ENCODE peak calls at places on chromosomes 1 and 21, in seven cellular contexts. W is pancreas, A is fibroblast of lung, Z is fibroblast of mammary gland, X is lung, L is colonic mucosa, D is natural killer cell. K is an unnamed sample.

GRCh38 chr1:221869759-221870158 is 127.9 kb upstream of the DUSP10 start:
- DNase-seq in W (no peak), X (no peak), L (no peak), D (no peak), Z (peak), A (peak), K (no peak)

GRCh38 chr1:224635356-224635755 is 19.2 kb downstream of the CNIH3 start:
- DNase-seq in D (no peak), X (no peak), Z (peak), L (no peak), A (peak), W (peak), K (no peak)

GRCh38 chr1:118143828-118144227 is 41.2 kb downstream of the SPAG17 start:
- DNase-seq in X (no peak), L (no peak), Z (no peak), A (peak), D (no peak), W (peak), K (no peak)

GRCh38 chr1:248622491-248623106 is 12.3 kb downstream of the OR2T11 start:
- DNase-seq in Z (peak), D (no peak), L (no peak), W (no peak), A (no peak), X (no peak), K (no peak)

GRCh38 chr1:89552481-89553194 is 28.0 kb downstream of the LRRC8B start:
- DNase-seq in D (no peak), L (no peak), Z (peak), W (no peak), X (no peak), A (no peak), K (no peak)

GRCh38 chr1:247332215-247332900 is 691 bp upstream of the ZNF496 start:
- DNase-seq in A (peak), D (peak), W (peak), L (peak), X (peak), Z (peak), K (no peak)

GRCh38 chr1:28248273-28249012 is 10.9 kb upstream of the SESN2 start:
- DNase-seq in X (peak), L (peak), Z (peak), D (peak), W (peak), A (peak), K (no peak)

GRCh38 chr1:9413877-9414213 is 121.2 kb downstream of the SPSB1 start:
- DNase-seq in D (no peak), A (peak), L (no peak), Z (no peak), X (no peak), W (no peak), K (peak)

GRCh38 chr1:47870946-47871750 is 126.0 kb downstream of the TRABD2B start:
- DNase-seq in W (no peak), D (no peak), X (no peak), A (no peak), L (no peak), Z (no peak), K (no peak)

GRCh38 chr21:43716376-43717165 is 2.4 kb upstream of the PDXK start:
- DNase-seq in W (no peak), A (peak), X (no peak), D (no peak), L (no peak), Z (peak), K (no peak)

GRCh38 chr21:42654179-42654912 is 925 bp downstream of the PDE9A start:
- DNase-seq in L (peak), W (no peak), Z (no peak), A (no peak), D (no peak), X (no peak), K (no peak)

GRCh38 chr1:79852004-79852403 is 845.5 kb upstream of the ADGRL4 start:
- DNase-seq in D (no peak), A (no peak), X (no peak), L (no peak), Z (no peak), W (no peak), K (no peak)

GRCh38 chr1:8663915-8664331 is 153.5 kb downstream of the RERE start:
- DNase-seq in X (no peak), A (no peak), W (no peak), L (no peak), D (no peak), Z (peak), K (no peak)

GRCh38 chr1:212070720-212071302 is 35.3 kb downstream of the DTL start:
- DNase-seq in D (no peak), L (no peak), A (peak), Z (peak), W (no peak), X (no peak), K (no peak)

GRCh38 chr1:119160851-119161250 is 20.4 kb upstream of the WARS2 start:
- DNase-seq in D (no peak), X (no peak), Z (peak), W (no peak), A (no peak), L (no peak), K (no peak)

GRCh38 chr1:85599638-85600037 is 19.1 kb downstream of the CCN1 start:
- DNase-seq in W (no peak), D (no peak), A (no peak), X (no peak), L (no peak), Z (no peak), K (no peak)

GRCh38 chr1:94955767-94956632 is 29.1 kb upstream of the CNN3 start:
- DNase-seq in D (no peak), Z (peak), L (peak), W (no peak), X (no peak), A (peak), K (no peak)

GRCh38 chr1:117565745-117566455 is 39.9 kb upstream of the TENT5C start:
- DNase-seq in L (no peak), X (peak), D (peak), A (no peak), W (no peak), Z (no peak), K (no peak)

GRCh38 chr1:111481387-111482221 is 7.8 kb downstream of the C1orf162 start:
- DNase-seq in X (peak), Z (peak), D (peak), L (peak), A (peak), W (peak), K (peak)

GRCh38 chr1:186841599-186841998 is 12.8 kb downstream of the PLA2G4A start:
- DNase-seq in L (no peak), W (no peak), X (no peak), Z (no peak), A (peak), D (no peak), K (no peak)

GRCh38 chr1:118921994-118922393 is 66.1 kb downstream of the TBX15 start:
- DNase-seq in W (no peak), X (no peak), Z (no peak), L (no peak), D (no peak), A (no peak), K (no peak)

GRCh38 chr1:68975534-68975933 is 478.7 kb upstream of the DEPDC1 start:
- DNase-seq in A (peak), Z (no peak), L (no peak), W (no peak), X (no peak), D (no peak), K (no peak)

GRCh38 chr21:22263890-22264289 is 1265.7 kb downstream of the NCAM2 start:
- DNase-seq in W (no peak), Z (no peak), L (no peak), A (no peak), D (no peak), X (no peak), K (no peak)

GRCh38 chr1:114505148-114505561 is 5.8 kb downstream of the TRIM33 start:
- DNase-seq in X (no peak), A (no peak), Z (no peak), L (no peak), D (no peak), W (no peak), K (no peak)

GRCh38 chr1:228310162-228310792 is 96.4 kb downstream of the TRIM11 start:
- DNase-seq in Z (no peak), W (no peak), X (no peak), L (no peak), A (no peak), D (no peak), K (no peak)

GRCh38 chr1:24903560-24903954 is 26.5 kb downstream of the RUNX3 start:
- DNase-seq in A (no peak), X (no peak), W (no peak), D (no peak), Z (no peak), L (no peak), K (no peak)

GRCh38 chr1:36476945-36477344 is 5.8 kb downstream of the CSF3R start:
- DNase-seq in D (no peak), X (no peak), L (no peak), W (no peak), Z (no peak), A (no peak), K (no peak)

GRCh38 chr1:228280106-228280901 is 72.5 kb downstream of the OBSCN start:
- DNase-seq in W (no peak), Z (no peak), D (no peak), A (no peak), X (no peak), L (no peak), K (no peak)

GRCh38 chr1:228486596-228487335 is 416 bp upstream of the RNF187 start:
- DNase-seq in Z (peak), X (peak), A (peak), D (peak), L (peak), W (peak), K (peak)

GRCh38 chr21:44405091-44405947 is 50.0 kb upstream of the LRRC3 start:
- DNase-seq in X (no peak), D (no peak), A (no peak), L (no peak), W (no peak), Z (no peak), K (no peak)

GRCh38 chr21:46180778-46181391 is 3.4 kb downstream of the SPATC1L start:
- DNase-seq in A (no peak), D (no peak), W (no peak), Z (no peak), L (no peak), X (no peak), K (no peak)

DNA sequence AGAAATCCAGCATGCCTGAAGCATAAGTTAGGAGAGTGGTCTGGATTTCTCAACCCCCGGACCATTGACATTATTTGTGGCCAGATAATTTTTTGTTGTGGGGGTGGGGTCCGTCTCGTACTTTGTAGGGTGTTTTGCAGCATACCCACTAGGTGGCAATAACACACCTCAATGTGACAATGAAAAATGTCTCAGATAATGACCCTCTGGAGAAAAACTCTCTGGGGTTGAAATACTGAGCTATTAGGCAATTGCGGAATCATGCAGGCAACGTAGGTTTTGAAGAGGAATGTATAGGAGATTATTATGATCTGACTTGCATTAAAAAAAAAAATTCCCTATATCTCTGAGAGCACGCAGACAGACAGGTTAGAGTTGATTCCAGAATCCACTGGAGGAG is 25.3 kb upstream of the RRP15 start:
- DNase-seq in W (no peak), A (peak), Z (no peak), L (no peak), X (no peak), D (no peak), K (no peak)
- TF ChIP-seq CTCF in W (no peak), A (no peak), Z (peak), L (no peak), X (no peak), D (no peak), K (peak)

GRCh38 chr1:181518152-181518551 is 34.8 kb downstream of the CACNA1E start:
- DNase-seq in Z (no peak), L (no peak), W (no peak), X (no peak), D (no peak), A (no peak), K (no peak)

GRCh38 chr1:181516706-181517105 is 33.4 kb downstream of the CACNA1E start:
- DNase-seq in Z (no peak), D (no peak), L (no peak), A (no peak), X (no peak), W (no peak), K (no peak)

GRCh38 chr1:181513786-181514297 is 30.5 kb downstream of the CACNA1E start:
- DNase-seq in Z (no peak), L (no peak), D (no peak), X (no peak), W (no peak), A (peak), K (no peak)

GRCh38 chr1:181517181-181517875 is 34.0 kb downstream of the CACNA1E start:
- DNase-seq in W (no peak), Z (no peak), A (no peak), D (no peak), L (no peak), X (no peak), K (no peak)

DNA sequence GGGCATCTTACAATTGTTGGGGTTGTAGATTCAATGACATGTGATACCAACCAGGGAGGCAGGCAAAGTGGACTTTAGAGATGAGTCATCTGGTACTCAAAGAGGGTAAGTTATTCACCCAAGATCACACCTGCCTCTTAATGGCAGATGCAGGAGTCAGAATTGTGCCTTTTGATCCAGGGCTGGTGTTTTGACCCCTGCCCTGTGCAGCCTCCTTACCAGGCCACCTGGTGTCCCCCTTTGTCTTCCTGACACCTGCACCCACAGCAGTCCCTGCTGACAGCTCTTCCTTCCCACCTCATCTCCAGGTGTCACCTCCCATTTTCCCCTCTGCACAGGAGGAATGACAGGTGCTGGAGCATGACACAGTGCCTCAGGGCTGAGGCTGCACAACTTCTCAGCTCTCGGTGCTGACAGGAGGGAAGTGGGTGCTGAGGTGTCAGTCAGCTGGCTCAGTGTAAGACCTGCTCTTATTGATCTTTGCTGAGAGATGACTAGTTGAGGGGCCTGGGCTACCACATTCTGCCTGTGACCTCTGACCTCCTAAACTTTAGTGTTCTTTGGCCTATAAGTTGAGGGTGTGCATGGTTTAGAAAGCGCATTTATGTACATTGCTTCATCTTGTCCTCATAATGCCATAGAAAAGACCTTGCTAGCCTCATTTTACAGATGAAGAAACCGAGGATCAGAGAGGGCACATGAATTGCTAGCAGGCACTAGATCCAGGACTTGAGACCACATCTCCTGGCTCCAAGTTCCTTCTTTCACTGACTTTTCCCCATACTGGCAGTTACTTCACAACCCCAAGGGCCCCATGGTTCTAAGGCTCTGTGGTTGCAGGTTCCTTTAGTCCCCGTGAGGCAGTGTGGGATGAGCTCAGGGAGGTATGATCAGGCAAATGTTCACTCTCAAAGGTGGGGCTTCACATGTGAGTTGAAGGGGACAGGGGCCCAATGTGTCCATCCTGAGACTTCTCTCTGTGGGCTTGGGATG is 31.3 kb downstream of the CACNA1E start:
- DNase-seq in L (no peak), W (no peak), Z (no peak), X (no peak), A (no peak), D (no peak), K (no peak)
- TF ChIP-seq CTCF in L (no peak), W (no peak), Z (no peak), X (no peak), A (no peak), D (no peak), K (no peak)

GRCh38 chr1:205038132-205038786 is 4.8 kb upstream of the CNTN2 start:
- DNase-seq in L (no peak), W (no peak), D (no peak), A (no peak), X (no peak), Z (no peak), K (no peak)
- TF ChIP-seq CTCF in L (no peak), W (no peak), D (no peak), A (no peak), X (no peak), Z (no peak), K (no peak)

DNA sequence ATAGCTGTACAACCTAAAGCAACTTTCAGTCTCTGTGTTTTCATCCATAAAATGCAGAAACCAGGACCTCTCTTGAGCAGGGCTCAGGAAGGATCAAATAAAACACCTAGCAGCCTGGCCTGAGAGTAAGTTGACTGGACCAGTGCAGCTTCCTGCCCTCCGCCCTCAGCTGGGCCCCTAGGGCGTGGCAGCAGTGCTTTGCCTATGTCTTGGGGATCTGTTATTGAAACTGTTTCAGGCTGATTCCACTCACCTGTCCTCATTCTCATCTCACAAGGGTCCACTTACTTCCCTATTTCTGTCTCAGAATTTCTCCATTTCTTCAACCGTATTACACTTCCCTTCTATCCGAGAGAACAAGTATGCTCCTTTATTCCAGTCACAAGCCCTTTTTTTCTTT is 17.3 kb downstream of the LRRC42 start:
- DNase-seq in Z (no peak), W (no peak), A (no peak), L (no peak), X (no peak), D (no peak), K (no peak)
- TF ChIP-seq CTCF in Z (no peak), W (no peak), A (no peak), L (no peak), X (no peak), D (no peak), K (no peak)

DNA sequence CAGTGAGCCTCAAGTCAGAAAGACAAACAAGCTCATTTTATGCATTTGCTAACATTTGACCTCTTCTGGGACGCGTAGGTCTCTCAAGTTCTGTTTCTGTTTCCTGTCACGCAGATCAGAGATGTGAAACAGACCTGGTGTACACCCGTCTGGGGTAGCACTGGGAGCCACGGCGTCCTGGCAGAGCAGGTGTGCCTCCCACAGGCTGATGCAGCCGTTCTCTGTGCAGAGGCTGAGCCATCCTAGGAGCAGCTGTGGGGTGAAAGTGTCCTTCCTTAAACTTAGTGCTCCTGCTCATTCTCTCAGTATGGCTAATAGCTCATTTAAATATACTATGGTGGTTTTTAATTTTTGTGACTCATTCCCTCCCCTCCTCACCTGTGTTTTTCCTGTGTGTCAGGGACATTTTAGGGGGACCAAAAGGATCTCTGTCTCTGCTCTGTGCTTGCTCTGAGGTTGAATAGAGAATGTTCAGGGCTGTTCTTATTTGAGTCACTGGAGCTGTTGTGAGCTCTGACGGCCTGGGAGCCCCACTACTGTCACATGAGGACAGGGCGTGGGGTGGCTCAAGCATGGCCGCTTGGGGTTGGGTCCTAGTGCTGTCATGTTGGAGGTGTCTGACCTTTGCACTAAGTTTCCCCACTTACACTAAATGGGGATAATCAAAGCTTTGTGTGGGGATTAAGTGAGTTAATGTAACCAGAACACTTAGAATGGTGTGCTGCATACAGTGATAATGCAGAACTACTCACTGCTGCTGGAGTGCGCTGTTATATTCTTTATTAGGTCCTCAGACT is 43.0 kb downstream of the GALNT2 start:
- DNase-seq in A (no peak), D (no peak), L (no peak), Z (no peak), X (no peak), W (no peak), K (no peak)
- TF ChIP-seq CTCF in A (no peak), D (no peak), L (no peak), Z (no peak), X (no peak), W (no peak), K (no peak)

DNA sequence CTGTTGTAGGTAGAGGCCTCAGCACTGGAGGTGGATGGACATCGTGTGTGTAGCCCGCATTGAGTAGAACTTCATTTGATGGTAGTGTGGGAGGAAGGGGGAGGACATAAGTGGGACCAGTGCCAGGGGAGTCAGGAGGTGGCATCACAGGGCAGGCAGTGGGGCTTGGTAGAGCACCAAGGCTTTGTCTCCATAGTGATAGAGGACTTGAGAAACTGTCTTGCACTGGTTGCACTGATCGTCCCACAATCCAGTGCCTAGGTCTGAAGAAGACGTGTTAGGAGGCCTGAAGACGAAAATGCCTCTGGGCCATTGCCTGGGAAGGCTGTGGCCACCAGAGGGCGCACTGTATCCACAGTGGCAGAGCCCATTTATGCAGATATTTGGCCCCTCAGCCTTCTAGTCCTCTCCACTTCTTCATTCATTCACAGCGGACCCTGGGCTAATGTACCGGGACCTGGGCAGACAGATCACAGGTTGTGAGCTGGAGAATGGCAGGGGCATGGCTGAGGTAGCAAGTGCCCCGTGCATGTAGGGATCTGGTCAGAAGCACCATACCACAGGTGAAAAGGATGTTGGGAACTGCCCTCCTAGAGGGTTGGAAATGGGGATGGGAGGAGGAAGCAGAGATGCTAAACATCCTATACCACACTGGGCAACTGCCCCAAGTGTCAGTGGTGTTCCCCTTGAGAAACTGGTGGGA is 95.4 kb downstream of the PIK3R3 start:
- DNase-seq in X (peak), D (peak), Z (peak), A (peak), L (peak), W (peak), K (peak)
- TF ChIP-seq CTCF in X (peak), D (peak), Z (peak), A (peak), L (peak), W (peak), K (peak)

GRCh38 chr1:108327534-108328462 is 83.9 kb upstream of the NBPF4 start:
- DNase-seq in X (no peak), D (no peak), Z (no peak), A (no peak), W (no peak), L (no peak), K (no peak)
- TF ChIP-seq CTCF in X (no peak), D (no peak), Z (no peak), A (no peak), W (no peak), L (no peak), K (peak)

K was measured in retinal pigment epithelial cell.